ENCODE peak calls at places on chromosomes 1 and 21, in seven cellular contexts. Z is LHCN-M2; G is NCI-H748 treated with DMSO at 0.1 percent for 48 hours; K is lower leg skin; Q is dermis blood vessel endothelial cell; L is activated effector memory CD4-positive, alpha-beta T cell treated with anti-CD3 and anti-CD28 coated beads, Interleukin-2, amount 50 U/mL, for 16 hours; Y is right cardiac atrium. B is an unnamed sample.

GRCh38 chr21:31752352-31752751 is 20.4 kb upstream of the SCAF4 start:
- DNase-seq in Y (no peak), Z (no peak), L (no peak), Q (no peak), G (no peak), K (no peak), B (no peak)

GRCh38 chr1:29057700-29058099 is 66.0 kb downstream of the TMEM200B start:
- DNase-seq in Y (no peak), L (no peak), G (no peak), Z (no peak), K (no peak), Q (no peak), B (no peak)

GRCh38 chr1:20640183-20640597 is 6.9 kb downstream of the PINK1 start:
- DNase-seq in G (peak), L (peak), Q (peak), Z (peak), K (peak), Y (no peak), B (peak)

GRCh38 chr1:53957231-53957818 is 11.2 kb downstream of the LRRC42 start:
- DNase-seq in Z (peak), L (no peak), Q (peak), Y (no peak), G (peak), K (peak), B (peak)

GRCh38 chr1:52037402-52037814 is 3.8 kb upstream of the KTI12 start:
- DNase-seq in G (no peak), Y (peak), Q (no peak), Z (peak), K (no peak), L (no peak), B (no peak)

GRCh38 chr1:113401728-113402127 is 11.4 kb downstream of the MAGI3 start:
- DNase-seq in G (no peak), Z (no peak), K (no peak), Y (no peak), L (no peak), Q (no peak), B (no peak)

GRCh38 chr1:10796029-10796944 is at the start of gene CASZ1:
- DNase-seq in L (peak), G (peak), Z (peak), Y (peak), Q (peak), K (peak), B (peak)

GRCh38 chr1:201591348-201591747 is 52.4 kb downstream of the NAV1 start:
- DNase-seq in G (no peak), K (no peak), L (peak), Q (no peak), Y (no peak), Z (no peak), B (no peak)

GRCh38 chr1:36287595-36287994 is 18.6 kb upstream of the SH3D21 start:
- DNase-seq in Q (no peak), K (no peak), G (no peak), Y (no peak), Z (no peak), L (no peak), B (no peak)

GRCh38 chr1:160161965-160162705 is 10.7 kb downstream of the ATP1A4 start:
- DNase-seq in K (no peak), G (no peak), Q (peak), Y (peak), L (no peak), Z (peak), B (peak)

GRCh38 chr1:157274698-157275534 is 136.7 kb upstream of the ETV3 start:
- DNase-seq in Y (no peak), G (no peak), Q (no peak), Z (peak), K (no peak), L (no peak), B (peak)

GRCh38 chr1:81804320-81804719 is 3.6 kb downstream of the ADGRL2 start:
- DNase-seq in Y (no peak), L (no peak), Q (no peak), K (no peak), Z (no peak), G (no peak), B (no peak)

GRCh38 chr1:171506525-171507304 is 21.4 kb downstream of the PRRC2C start:
- DNase-seq in Y (no peak), Q (no peak), L (no peak), G (no peak), Z (no peak), K (no peak), B (peak)

GRCh38 chr1:24935615-24936484 is 5.8 kb upstream of the RUNX3 start:
- DNase-seq in Z (no peak), Y (no peak), G (no peak), L (peak), Q (no peak), K (no peak), B (no peak)

GRCh38 chr1:150548632-150549495 is at the start of gene ADAMTSL4:
- DNase-seq in L (peak), G (peak), Y (peak), Z (peak), Q (peak), K (no peak), B (peak)

GRCh38 chr1:938088-938683 is 14.5 kb downstream of the SAMD11 start:
- DNase-seq in Q (peak), Z (no peak), L (no peak), K (no peak), Y (peak), G (no peak), B (peak)

GRCh38 chr1:185716095-185716494 is 18.1 kb upstream of the HMCN1 start:
- DNase-seq in G (no peak), L (no peak), Q (no peak), K (no peak), Z (no peak), Y (no peak), B (no peak)

GRCh38 chr1:65230741-65231439 is 78.5 kb upstream of the DNAJC6 start:
- DNase-seq in Z (no peak), L (no peak), Q (no peak), K (no peak), G (peak), Y (no peak), B (no peak)

GRCh38 chr1:109933856-109934711 is 23.4 kb downstream of the CSF1 start:
- DNase-seq in L (no peak), K (no peak), Q (peak), Z (peak), Y (no peak), G (no peak), B (peak)

GRCh38 chr1:39204441-39205081 is at the start of gene MACF1:
- DNase-seq in L (peak), G (no peak), K (peak), Q (peak), Z (peak), Y (peak), B (peak)

GRCh38 chr1:35727434-35727825 is 8.7 kb upstream of the C1orf216 start:
- DNase-seq in G (no peak), K (no peak), Q (no peak), L (peak), Y (no peak), Z (no peak), B (no peak)

GRCh38 chr1:167083066-167083682 is 7.0 kb downstream of the GPA33 start:
- DNase-seq in Z (no peak), Q (no peak), L (no peak), Y (peak), K (no peak), G (no peak), B (no peak)

GRCh38 chr1:107474877-107475612 is 334.2 kb downstream of the NTNG1 start:
- DNase-seq in Q (no peak), G (no peak), L (no peak), Y (no peak), K (no peak), Z (no peak), B (no peak)

GRCh38 chr1:226825037-226825745 is 45.2 kb upstream of the PSEN2 start:
- DNase-seq in L (no peak), Z (no peak), K (no peak), G (no peak), Y (no peak), Q (peak), B (no peak)

GRCh38 chr1:186512698-186513457 is 52.0 kb upstream of the PDC start:
- DNase-seq in Q (no peak), K (no peak), Y (no peak), Z (no peak), G (no peak), L (no peak), B (no peak)

GRCh38 chr1:12344611-12345299 is 114.9 kb downstream of the VPS13D start:
- DNase-seq in L (no peak), Y (peak), Z (no peak), Q (no peak), K (peak), G (no peak), B (no peak)

GRCh38 chr1:2047749-2048729 is 2.2 kb upstream of the PRKCZ start:
- DNase-seq in Y (peak), K (no peak), G (no peak), Z (no peak), Q (no peak), L (no peak), B (no peak)

GRCh38 chr1:226223786-226224244 is 351 bp downstream of the MIXL1 start:
- DNase-seq in Y (no peak), Z (no peak), K (no peak), G (no peak), L (peak), Q (peak), B (no peak)

GRCh38 chr1:204286841-204287387 is 72.8 kb downstream of the PLEKHA6 start:
- DNase-seq in G (no peak), Q (no peak), Y (peak), K (peak), Z (peak), L (peak), B (peak)

GRCh38 chr1:84774674-84775548 is 84.7 kb upstream of the SSX2IP start:
- DNase-seq in Z (no peak), Y (no peak), G (peak), K (no peak), Q (no peak), L (no peak), B (no peak)

GRCh38 chr1:10990828-10991227 is 21.6 kb upstream of the TARDBP start:
- DNase-seq in L (no peak), G (no peak), Y (no peak), Z (no peak), Q (no peak), K (no peak), B (no peak)

GRCh38 chr1:244065960-244066388 is 14.9 kb downstream of the ZBTB18 start:
- DNase-seq in Z (no peak), L (no peak), Q (no peak), G (no peak), K (no peak), Y (no peak), B (peak)

B was measured in RPMI7951.